ENCODE peak calls at places on chromosomes 6 and 20, in four cellular contexts. G is SK-N-SH, T is K562, C is GM12878. P is an unnamed sample.

GRCh38 chr20:4111440-4112411 is 96.4 kb upstream of the RNF24 start:
- DNase-seq in G (no peak), T (no peak), C (no peak), P (no peak)

GRCh38 chr6:80142586-80142985 is 36.1 kb downstream of the BCKDHB start:
- DNase-seq in G (no peak), T (no peak), C (no peak), P (no peak)

GRCh38 chr6:156379392-156379910 is 397.7 kb upstream of the ARID1B start:
- DNase-seq in G (no peak), T (no peak), C (no peak), P (no peak)

GRCh38 chr20:11375966-11376365 is 541.7 kb upstream of the BTBD3 start:
- DNase-seq in G (no peak), T (no peak), C (no peak), P (no peak)

GRCh38 chr6:137738197-137738596 is 128.9 kb upstream of the TNFAIP3 start:
- DNase-seq in G (no peak), T (no peak), C (no peak), P (no peak)

GRCh38 chr20:53934421-53935352 is 135.7 kb downstream of the BCAS1 start:
- DNase-seq in G (no peak), T (peak), C (no peak), P (no peak)

GRCh38 chr6:68447112-68447511 is 188.0 kb upstream of the ADGRB3 start:
- DNase-seq in G (no peak), T (no peak), C (no peak), P (no peak)

GRCh38 chr6:147046131-147046530 is 158.1 kb upstream of the STXBP5 start:
- DNase-seq in G (no peak), T (no peak), C (no peak), P (no peak)

GRCh38 chr6:12058164-12058926 is 46.2 kb downstream of the HIVEP1 start:
- DNase-seq in G (no peak), T (no peak), C (no peak), P (no peak)

GRCh38 chr6:168950500-168951223 is 303.0 kb downstream of the THBS2 start:
- DNase-seq in G (no peak), T (no peak), C (no peak), P (no peak)

GRCh38 chr6:89610149-89610642 is 28.4 kb downstream of the LYRM2 start:
- DNase-seq in G (peak), T (peak), C (peak), P (peak)

GRCh38 chr6:94144807-94145206 is 725.4 kb upstream of the EPHA7 start:
- DNase-seq in G (no peak), T (no peak), C (no peak), P (no peak)

GRCh38 chr6:117491916-117492315 is 9.4 kb downstream of the DCBLD1 start:
- DNase-seq in G (no peak), T (no peak), C (no peak), P (no peak)

GRCh38 chr20:44056010-44056698 is 130.8 kb downstream of the JPH2 start:
- DNase-seq in G (peak), T (no peak), C (no peak), P (peak)

GRCh38 chr6:3534599-3534998 is 77.7 kb upstream of the SLC22A23 start:
- DNase-seq in G (no peak), T (no peak), C (no peak), P (peak)

GRCh38 chr6:135383766-135384165 is 113.8 kb downstream of the AHI1 start:
- DNase-seq in G (no peak), T (no peak), C (no peak), P (no peak)

GRCh38 chr6:134875367-134875766 is 74.5 kb downstream of the ALDH8A1 start:
- DNase-seq in G (no peak), T (no peak), C (no peak), P (no peak)

DNA sequence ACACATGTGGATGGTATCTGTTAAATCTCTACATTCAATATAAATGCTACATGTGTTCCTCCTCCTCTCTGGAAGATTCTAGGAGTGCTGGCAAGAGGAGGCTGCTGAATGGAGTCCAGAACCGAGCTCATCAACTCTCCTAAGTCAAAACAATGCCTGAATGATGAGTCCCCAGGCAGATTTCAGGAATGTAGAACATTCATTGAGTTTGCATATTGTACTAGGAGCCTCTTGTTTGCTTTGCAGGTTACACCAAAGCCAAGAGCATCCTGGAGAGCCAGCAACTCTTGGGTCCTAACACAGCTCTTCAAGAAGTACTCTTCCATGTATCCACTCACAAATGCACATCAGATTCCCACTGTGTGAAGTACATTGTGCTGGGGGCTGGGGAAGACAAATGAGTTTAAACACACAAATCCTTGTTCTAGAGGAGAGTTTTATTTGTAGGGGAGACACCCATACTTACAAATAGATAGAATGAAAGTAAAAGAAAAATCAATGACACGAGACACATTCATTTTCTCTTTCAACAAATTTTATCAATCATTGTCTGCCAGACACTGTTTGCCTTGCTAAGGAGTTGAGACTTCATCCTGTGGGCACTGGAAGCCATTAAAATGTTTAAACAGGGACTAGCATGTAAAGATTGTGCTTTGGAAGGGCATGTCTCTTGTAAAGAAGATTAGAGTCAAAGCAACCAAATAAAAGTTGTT is 117.5 kb upstream of the UST start:
- DNase-seq in G (no peak), T (no peak), C (no peak), P (no peak)
- TF ChIP-seq GABPA in G (no peak), T (no peak), C (no peak), P (no peak)

GRCh38 chr6:34553750-34554149 is 2.4 kb downstream of the SPDEF start:
- DNase-seq in G (no peak), T (peak), C (no peak), P (no peak)
- TF ChIP-seq FOXM1 in G (no peak), T (no peak), C (no peak), P (no peak)

DNA sequence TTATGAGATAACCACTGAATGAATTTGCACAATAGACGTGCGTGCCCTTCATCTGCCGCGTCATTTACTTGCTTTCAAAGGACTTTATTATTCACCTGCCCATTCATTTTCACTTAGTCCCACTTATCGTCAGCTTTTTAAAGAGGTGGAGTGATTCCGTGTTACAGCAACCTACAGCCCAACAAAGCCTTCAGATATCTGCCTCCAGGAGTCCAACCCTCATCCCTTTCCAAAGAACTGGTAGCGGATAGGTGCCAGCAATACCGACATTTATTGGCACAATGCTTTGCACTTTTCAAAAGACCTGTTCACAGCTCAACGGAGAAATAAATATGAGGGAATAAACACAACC is 761 bp upstream of the MTRF1L start:
- DNase-seq in G (peak), T (no peak), C (no peak), P (peak)
- TF ChIP-seq GABPA in G (no peak), T (no peak), C (no peak), P (no peak)

GRCh38 chr6:128572286-128572685 is 51.9 kb upstream of the PTPRK start:
- DNase-seq in G (no peak), T (no peak), C (no peak), P (no peak)

GRCh38 chr6:128570439-128571063 is 50.2 kb upstream of the PTPRK start:
- DNase-seq in G (no peak), T (no peak), C (no peak), P (no peak)

GRCh38 chr6:128574413-128574812 is 54.0 kb upstream of the PTPRK start:
- DNase-seq in G (no peak), T (no peak), C (no peak), P (no peak)

GRCh38 chr6:128569737-128570438 is 49.5 kb upstream of the PTPRK start:
- DNase-seq in G (no peak), T (no peak), C (no peak), P (no peak)

DNA sequence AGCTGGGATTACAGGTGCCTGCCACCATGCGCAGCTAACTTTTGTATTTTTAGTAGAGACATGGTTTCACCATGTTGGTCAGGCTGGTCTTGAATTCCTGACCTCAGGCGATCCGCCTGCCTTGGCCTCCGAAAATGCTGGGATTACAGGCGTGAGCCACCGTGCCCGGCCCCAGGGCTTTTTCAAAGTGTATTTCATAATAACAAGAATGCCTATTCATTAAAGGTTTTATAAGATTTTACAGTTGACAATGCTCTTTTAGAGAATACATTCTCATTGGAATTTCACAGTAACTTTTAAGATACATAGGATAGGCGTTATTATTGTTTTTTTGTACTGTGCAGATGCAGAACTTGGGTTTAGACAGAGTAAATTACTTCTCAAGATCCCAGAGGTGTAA is 52.6 kb upstream of the PTPRK start:
- DNase-seq in G (no peak), T (no peak), C (no peak), P (no peak)
- TF ChIP-seq FOXM1 in G (no peak), T (no peak), C (no peak), P (no peak)

GRCh38 chr6:13615802-13616140 is 636 bp downstream of the NOL7 start:
- DNase-seq in G (peak), T (peak), C (no peak), P (no peak)

GRCh38 chr6:13611715-13612114 is 3.4 kb upstream of the NOL7 start:
- DNase-seq in G (no peak), T (no peak), C (peak), P (no peak)

GRCh38 chr6:13614926-13615801 is at the start of gene NOL7:
- DNase-seq in G (peak), T (peak), C (peak), P (peak)

GRCh38 chr6:13613029-13613594 is 2.0 kb upstream of the NOL7 start:
- DNase-seq in G (no peak), T (no peak), C (no peak), P (no peak)

GRCh38 chr6:13614126-13614925 is 809 bp upstream of the NOL7 start:
- DNase-seq in G (peak), T (peak), C (no peak), P (peak)
- TF ChIP-seq GABPA in G (no peak), T (no peak), C (no peak), P (no peak)

P was measured in HepG2.